ENCODE peak calls at places on chromosome 16, in seven cellular contexts. C is H9; K is stimulated activated naive CD8-positive, alpha-beta T cell treated with anti-CD3 and anti-CD28 coated beads, Interleukin-15, Interleukin-2, amounts not matched to agents 100 U/mL and 50 U/mL, for 24 hours; L is activated T-cell treated with anti-CD3 and anti-CD28 coated beads, Interleukin-2, amount 50 U/mL, for 48 hours; J is OCI-M1; S is heart left ventricle; D is stimulated activated CD4-positive, alpha-beta T cell treated with anti-CD3 and anti-CD28 coated beads, Interleukin-1b, Interleukin-23, amount 100 ng/mL, for 24 hours. Q is an unnamed sample.

GRCh38 chr16:57987441-57988177 is 12.9 kb downstream of the ZNF319 start:
- DNase-seq in L (no peak), S (no peak), D (no peak), K (no peak), J (no peak), C (no peak), Q (no peak)

GRCh38 chr16:22814330-22815105 is 556 bp downstream of the HS3ST2 start:
- DNase-seq in D (no peak), C (peak; percentile 57), J (no peak), L (no peak), K (no peak), S (no peak), Q (no peak)

GRCh38 chr16:66881014-66881417 is 701 bp downstream of the PDP2 start:
- DNase-seq in J (peak; percentile 32), S (peak; percentile 39), L (peak; percentile 52), C (no peak), K (peak; percentile 43), D (no peak), Q (no peak)

GRCh38 chr16:11379420-11379819 is 34.2 kb downstream of the RMI2 start:
- DNase-seq in L (peak; percentile 54), S (no peak), D (no peak), C (no peak), J (peak; percentile 20), K (peak; percentile 40), Q (no peak)

GRCh38 chr16:7227193-7227825 is 105.3 kb upstream of the RBFOX1 start:
- DNase-seq in K (no peak), D (no peak), C (peak; percentile 57), L (no peak), S (no peak), J (no peak), Q (no peak)

GRCh38 chr16:3058173-3059030 is 7.0 kb upstream of the IL32 start:
- DNase-seq in C (peak; percentile 85), S (no peak), D (no peak), L (peak; percentile 72), J (peak; percentile 54), K (peak; percentile 64), Q (peak; percentile 75)

GRCh38 chr16:1146409-1146808 is 6.5 kb upstream of the CACNA1H start:
- DNase-seq in J (no peak), L (no peak), S (no peak), K (peak; percentile 15), C (no peak), D (no peak), Q (no peak)

GRCh38 chr16:75193265-75193650 is 13.7 kb downstream of the CTRB2 start:
- DNase-seq in S (no peak), K (no peak), L (no peak), J (no peak), D (no peak), C (no peak), Q (no peak)

GRCh38 chr16:3129137-3130131 is 5.4 kb upstream of the ZNF213 start:
- DNase-seq in L (peak; percentile 77), K (peak; percentile 78), D (peak; percentile 58), S (peak; percentile 80), C (peak; percentile 85), J (peak; percentile 92), Q (peak; percentile 74)

GRCh38 chr16:1740781-1741490 is 30.4 kb downstream of the NME3 start:
- DNase-seq in K (no peak), C (no peak), L (no peak), J (no peak), D (no peak), S (no peak), Q (no peak)

GRCh38 chr16:86955136-86955890 is 361.9 kb downstream of the C16orf95 start:
- DNase-seq in L (no peak), C (no peak), J (no peak), K (no peak), S (no peak), D (no peak), Q (no peak)

GRCh38 chr16:71748226-71748625 is 23.7 kb upstream of the PHLPP2 start:
- DNase-seq in S (no peak), D (no peak), C (no peak), L (no peak), K (no peak), J (no peak), Q (no peak)

GRCh38 chr16:28073836-28074235 is 10.3 kb upstream of the GSG1L start:
- DNase-seq in L (no peak), S (no peak), D (no peak), C (no peak), J (no peak), K (no peak), Q (no peak)

GRCh38 chr16:12618515-12618914 is 185.2 kb downstream of the CPPED1 start:
- DNase-seq in D (no peak), S (no peak), K (no peak), J (no peak), L (no peak), C (no peak), Q (no peak)

GRCh38 chr16:30186444-30186781 is 3.0 kb downstream of the CORO1A start:
- DNase-seq in J (no peak), C (no peak), L (peak; percentile 76), D (peak; percentile 13), S (no peak), K (no peak), Q (no peak)

GRCh38 chr16:30958164-30959083 is 870 bp downstream of the SETD1A start:
- DNase-seq in D (no peak), L (no peak), C (peak; percentile 68), K (no peak), J (peak; percentile 73), S (peak; percentile 70), Q (peak; percentile 52)

GRCh38 chr16:86449377-86450095 is 60.8 kb upstream of the FOXF1 start:
- DNase-seq in L (no peak), K (no peak), J (no peak), S (no peak), D (no peak), C (no peak), Q (no peak)

GRCh38 chr16:22945361-22945760 is 131.4 kb downstream of the HS3ST2 start:
- DNase-seq in J (no peak), S (no peak), K (no peak), L (no peak), C (no peak), D (no peak), Q (no peak)

GRCh38 chr16:81778231-81778630 is 860 bp upstream of the PLCG2 start:
- DNase-seq in L (no peak), J (no peak), D (no peak), C (no peak), K (no peak), S (no peak), Q (no peak)

GRCh38 chr16:67071476-67072048 is 38.2 kb upstream of the PHAF1 start:
- DNase-seq in K (no peak), J (no peak), C (no peak), L (no peak), S (no peak), D (no peak), Q (no peak)

GRCh38 chr16:50261707-50262235 is 4.6 kb upstream of the ADCY7 start:
- DNase-seq in J (no peak), S (peak; percentile 23), C (no peak), K (no peak), L (peak; percentile 18), D (no peak), Q (no peak)

GRCh38 chr16:59060212-59060611 is 326.1 kb upstream of the GOT2 start:
- DNase-seq in K (no peak), J (no peak), L (no peak), C (no peak), D (no peak), S (no peak), Q (no peak)

GRCh38 chr16:23823475-23824407 is 12.0 kb upstream of the PRKCB start:
- DNase-seq in K (no peak), S (no peak), L (no peak), C (no peak), D (no peak), J (peak; percentile 44), Q (no peak)

GRCh38 chr16:73020409-73020884 is 27.5 kb downstream of the ZFHX3 start:
- DNase-seq in S (peak; percentile 87), K (no peak), L (no peak), D (no peak), C (no peak), J (peak; percentile 2), Q (peak; percentile 69)

GRCh38 chr16:51245306-51245705 is 94.2 kb upstream of the SALL1 start:
- DNase-seq in J (no peak), L (no peak), K (no peak), C (no peak), D (no peak), S (no peak), Q (no peak)

GRCh38 chr16:84720180-84720579 is 20.4 kb downstream of the USP10 start:
- DNase-seq in C (no peak), K (no peak), L (no peak), S (no peak), D (no peak), J (no peak), Q (no peak)

GRCh38 chr16:81520560-81521135 is 76.0 kb downstream of the CMIP start:
- DNase-seq in D (no peak), J (no peak), C (no peak), K (no peak), S (no peak), L (no peak), Q (no peak)

GRCh38 chr16:82236875-82237274 is 66.9 kb upstream of the MPHOSPH6 start:
- DNase-seq in J (no peak), S (no peak), L (no peak), K (no peak), C (no peak), D (no peak), Q (no peak)

GRCh38 chr16:16163571-16163970 is 59.7 kb downstream of the ABCC6 start:
- DNase-seq in D (no peak), K (no peak), S (no peak), L (no peak), C (no peak), J (no peak), Q (no peak)

GRCh38 chr16:29729116-29729521 is 16.7 kb downstream of the C16orf54 start:
- DNase-seq in D (no peak), J (peak; percentile 70), L (no peak), S (no peak), C (no peak), K (no peak), Q (no peak)

GRCh38 chr16:16083421-16084156 is 134.2 kb downstream of the ABCC1 start:
- DNase-seq in J (peak; percentile 89), K (peak; percentile 32), L (peak; percentile 33), D (peak; percentile 7), S (no peak), C (no peak), Q (no peak)

GRCh38 chr16:4123617-4124300 is 7.5 kb upstream of the ADCY9 start:
- DNase-seq in S (no peak), C (no peak), L (no peak), D (no peak), J (no peak), K (no peak), Q (no peak)

GRCh38 chr16:86549893-86550190 is 5.2 kb downstream of the MTHFSD start:
- DNase-seq in K (no peak), C (no peak), D (no peak), L (no peak), S (no peak), J (no peak), Q (no peak)